ENCODE peak calls at places on chromosome 11, in eight cellular contexts. Z is posterior cingulate gyrus, F is Right ventricle myocardium superior, D is gastrocnemius medialis, K is GM04504, W is skeletal muscle cell, N is mucosa of descending colon, M is A172. C is an unnamed sample.

GRCh38 chr11:3161309-3161708 is 3.8 kb downstream of the OSBPL5 start:
- DNase-seq in Z (no peak), F (peak), D (peak), K (no peak), W (no peak), N (peak), M (no peak), C (no peak)

GRCh38 chr11:62842171-62842717 is 2.9 kb upstream of the WDR74 start:
- DNase-seq in Z (peak), F (peak), D (no peak), K (peak), W (no peak), N (peak), M (no peak), C (peak)

GRCh38 chr11:113152500-113152899 is 161.9 kb upstream of the TTC12 start:
- DNase-seq in Z (no peak), F (no peak), D (no peak), K (no peak), W (no peak), N (no peak), M (no peak), C (no peak)

GRCh38 chr11:127574528-127574927 is 574.0 kb upstream of the KIRREL3 start:
- DNase-seq in Z (peak), F (no peak), D (no peak), K (no peak), W (no peak), N (no peak), M (no peak), C (no peak)

GRCh38 chr11:129075757-129076156 is 116.4 kb downstream of the ARHGAP32 start:
- DNase-seq in Z (no peak), F (no peak), D (no peak), K (no peak), W (no peak), N (no peak), M (no peak), C (no peak)

GRCh38 chr11:61149624-61150615 is 11.3 kb downstream of the VPS37C start:
- DNase-seq in Z (no peak), F (no peak), D (no peak), K (no peak), W (no peak), N (no peak), M (no peak), C (no peak)

GRCh38 chr11:74318241-74318932 is 6.9 kb upstream of the P4HA3 start:
- DNase-seq in Z (no peak), F (no peak), D (no peak), K (no peak), W (peak), N (no peak), M (peak), C (no peak)

GRCh38 chr11:134347441-134347840 is 15.7 kb downstream of the GLB1L2 start:
- DNase-seq in Z (no peak), F (no peak), D (no peak), K (no peak), W (no peak), N (no peak), M (no peak), C (no peak)

GRCh38 chr11:64876835-64877341 is 1.5 kb downstream of the EHD1 start:
- DNase-seq in Z (no peak), F (no peak), D (peak), K (peak), W (no peak), N (no peak), M (no peak), C (no peak)

GRCh38 chr11:78789365-78789764 is 214.7 kb upstream of the NARS2 start:
- DNase-seq in Z (no peak), F (no peak), D (no peak), K (no peak), W (no peak), N (no peak), M (no peak), C (no peak)

GRCh38 chr11:7665473-7666291 is 7.6 kb downstream of the CYB5R2 start:
- DNase-seq in Z (peak), F (peak), D (peak), K (peak), W (peak), N (peak), M (peak), C (peak)

GRCh38 chr11:108559340-108559739 is 34.2 kb downstream of the EXPH5 start:
- DNase-seq in Z (no peak), F (no peak), D (no peak), K (no peak), W (peak), N (no peak), M (peak), C (no peak)

GRCh38 chr11:100578966-100579365 is 108.1 kb upstream of the ARHGAP42 start:
- DNase-seq in Z (no peak), F (no peak), D (no peak), K (no peak), W (no peak), N (no peak), M (no peak), C (no peak)

GRCh38 chr11:128757886-128758612 is 64.2 kb downstream of the FLI1 start:
- DNase-seq in Z (no peak), F (no peak), D (no peak), K (no peak), W (no peak), N (no peak), M (no peak), C (no peak)

GRCh38 chr11:75135021-75135650 is 15.8 kb upstream of the SLCO2B1 start:
- DNase-seq in Z (no peak), F (no peak), D (no peak), K (no peak), W (no peak), N (no peak), M (no peak), C (no peak)

GRCh38 chr11:129394709-129395108 is 19.1 kb downstream of the BARX2 start:
- DNase-seq in Z (no peak), F (no peak), D (no peak), K (no peak), W (no peak), N (no peak), M (no peak), C (no peak)

GRCh38 chr11:69352715-69353325 is 58.9 kb downstream of the MYEOV start:
- DNase-seq in Z (no peak), F (no peak), D (no peak), K (peak), W (peak), N (no peak), M (peak), C (peak)

GRCh38 chr11:76665921-76666351 is 4.6 kb downstream of the LRRC32 start:
- DNase-seq in Z (no peak), F (peak), D (peak), K (no peak), W (no peak), N (no peak), M (no peak), C (no peak)

GRCh38 chr11:43951231-43951630 is 8.8 kb downstream of the C11orf96 start:
- DNase-seq in Z (no peak), F (no peak), D (no peak), K (no peak), W (no peak), N (no peak), M (no peak), C (no peak)

GRCh38 chr11:45899448-45900174 is 7.5 kb downstream of the FREY1 start:
- DNase-seq in Z (peak), F (peak), D (peak), K (peak), W (peak), N (peak), M (peak), C (peak)

GRCh38 chr11:72222907-72223614 is 1.5 kb upstream of the INPPL1 start:
- DNase-seq in Z (peak), F (peak), D (peak), K (peak), W (peak), N (peak), M (peak), C (peak)

GRCh38 chr11:8913961-8914660 is 3.1 kb downstream of the AKIP1 start:
- DNase-seq in Z (peak), F (no peak), D (no peak), K (no peak), W (no peak), N (no peak), M (peak), C (peak)

GRCh38 chr11:59898652-59899051 is 20.1 kb downstream of the OOSP3 start:
- DNase-seq in Z (no peak), F (no peak), D (no peak), K (no peak), W (no peak), N (no peak), M (peak), C (no peak)

GRCh38 chr11:86277741-86278140 is 24.3 kb upstream of the HIKESHI start:
- DNase-seq in Z (no peak), F (no peak), D (no peak), K (no peak), W (no peak), N (no peak), M (no peak), C (no peak)

GRCh38 chr11:125180413-125181305 is 16.1 kb downstream of the PKNOX2 start:
- DNase-seq in Z (no peak), F (no peak), D (no peak), K (no peak), W (peak), N (no peak), M (no peak), C (no peak)

GRCh38 chr11:134020598-134020997 is 48.3 kb upstream of the JAM3 start:
- DNase-seq in Z (no peak), F (no peak), D (no peak), K (no peak), W (no peak), N (no peak), M (no peak), C (no peak)

GRCh38 chr11:65700377-65700776 is 11.7 kb upstream of the KAT5 start:
- DNase-seq in Z (no peak), F (no peak), D (no peak), K (no peak), W (no peak), N (no peak), M (no peak), C (no peak)

GRCh38 chr11:4125141-4125540 is 30.5 kb downstream of the RRM1 start:
- DNase-seq in Z (no peak), F (no peak), D (no peak), K (no peak), W (no peak), N (no peak), M (peak), C (no peak)

GRCh38 chr11:133934096-133934495 is 22.7 kb downstream of the IGSF9B start:
- DNase-seq in Z (no peak), F (no peak), D (no peak), K (no peak), W (no peak), N (peak), M (no peak), C (no peak)

GRCh38 chr11:74403607-74404006 is 5.4 kb upstream of the PGM2L1 start:
- DNase-seq in Z (no peak), F (no peak), D (no peak), K (no peak), W (no peak), N (no peak), M (no peak), C (no peak)

GRCh38 chr11:3121931-3122774 is 43.0 kb downstream of the OSBPL5 start:
- DNase-seq in Z (peak), F (peak), D (peak), K (no peak), W (no peak), N (peak), M (no peak), C (no peak)

GRCh38 chr11:110463153-110463552 is 33.4 kb downstream of the FDX1 start:
- DNase-seq in Z (peak), F (peak), D (peak), K (no peak), W (peak), N (no peak), M (peak), C (peak)